ENCODE peak calls at places on chromosomes 16 and 17, in four cellular contexts. Z, H, F and J are unnamed samples.

GRCh38 chr17:40548982-40549680 is 16.1 kb downstream of the CCR7 start:
- DNase-seq in Z (no peak), H (no peak), F (peak; percentile 70), J (no peak)

GRCh38 chr17:28875856-28876564 is 21.2 kb downstream of the ERAL1 start:
- DNase-seq in Z (no peak), H (no peak), F (no peak), J (no peak)

GRCh38 chr17:8837438-8838075 is 29.9 kb downstream of the PIK3R6 start:
- DNase-seq in Z (peak; percentile 65), H (no peak), F (no peak), J (no peak)

GRCh38 chr17:43211480-43212402 is at the start of gene TMEM106A:
- DNase-seq in Z (peak; percentile 90), H (peak; percentile 90), F (peak; percentile 93), J (peak; percentile 87)

GRCh38 chr16:194516-194915 is 14.3 kb downstream of the HBQ1 start:
- DNase-seq in Z (no peak), H (no peak), F (no peak), J (no peak)

GRCh38 chr16:83995756-83996155 is 27.7 kb downstream of the NECAB2 start:
- DNase-seq in Z (no peak), H (peak; percentile 35), F (no peak), J (no peak)

GRCh38 chr16:81424761-81425160 is 19.8 kb upstream of the CMIP start:
- DNase-seq in Z (no peak), H (no peak), F (no peak), J (no peak)

GRCh38 chr17:57091186-57091618 is 6.2 kb downstream of the AKAP1 start:
- DNase-seq in Z (no peak), H (peak; percentile 74), F (peak; percentile 86), J (no peak)

GRCh38 chr16:31005350-31006085 is 4.9 kb downstream of the STX1B start:
- DNase-seq in Z (no peak), H (no peak), F (no peak), J (no peak)

GRCh38 chr16:73052441-73053030 is 4.6 kb upstream of the ZFHX3 start:
- DNase-seq in Z (no peak), H (no peak), F (no peak), J (no peak)

GRCh38 chr16:56682703-56683397 is 580 bp downstream of the MT1X start:
- DNase-seq in Z (peak; percentile 53), H (no peak), F (peak; percentile 75), J (no peak)

GRCh38 chr16:20675488-20676267 is 21.8 kb downstream of the ACSM1 start:
- DNase-seq in Z (peak; percentile 33), H (no peak), F (peak; percentile 61), J (peak; percentile 44)

GRCh38 chr17:18064053-18064452 is 23.7 kb upstream of the DRG2 start:
- DNase-seq in Z (no peak), H (no peak), F (no peak), J (no peak)

GRCh38 chr16:68539704-68540370 is 746 bp downstream of the ZFP90 start:
- DNase-seq in Z (peak; percentile 35), H (no peak), F (peak; percentile 59), J (no peak)

GRCh38 chr16:86499889-86500707 is 10.2 kb upstream of the FOXF1 start:
- DNase-seq in Z (no peak), H (no peak), F (no peak), J (no peak)

GRCh38 chr17:39722104-39722503 is 8.2 kb downstream of the MIEN1 start:
- DNase-seq in Z (no peak), H (peak; percentile 28), F (no peak), J (no peak)

GRCh38 chr16:12531937-12532336 is 271.8 kb downstream of the CPPED1 start:
- DNase-seq in Z (no peak), H (no peak), F (no peak), J (no peak)

GRCh38 chr17:82804442-82805191 is 35.2 kb downstream of the ZNF750 start:
- DNase-seq in Z (no peak), H (peak; percentile 80), F (peak; percentile 97), J (peak; percentile 49)

GRCh38 chr16:2919511-2920255 is 8.0 kb downstream of the FLYWCH1 start:
- DNase-seq in Z (no peak), H (peak; percentile 70), F (peak; percentile 74), J (no peak)

GRCh38 chr17:44416558-44417289 is 27.3 kb upstream of the ITGA2B start:
- DNase-seq in Z (no peak), H (no peak), F (no peak), J (no peak)

GRCh38 chr17:63822537-63822936 is 4.7 kb upstream of the PSMC5 start:
- DNase-seq in Z (no peak), H (no peak), F (no peak), J (no peak)

GRCh38 chr17:61076649-61077048 is 323.0 kb upstream of the TBX2 start:
- DNase-seq in Z (no peak), H (no peak), F (no peak), J (no peak)

GRCh38 chr17:68301438-68301959 is 10.2 kb downstream of the ARSG start:
- DNase-seq in Z (no peak), H (no peak), F (no peak), J (no peak)

GRCh38 chr16:25690563-25691143 is 1.1 kb upstream of the HS3ST4 start:
- DNase-seq in Z (no peak), H (no peak), F (no peak), J (no peak)

GRCh38 chr17:28033972-28034714 is 8.3 kb upstream of the NLK start:
- DNase-seq in Z (no peak), H (no peak), F (no peak), J (no peak)

GRCh38 chr16:69012906-69013305 is 92.5 kb upstream of the HAS3 start:
- DNase-seq in Z (no peak), H (no peak), F (no peak), J (no peak)

GRCh38 chr17:2690165-2691068 is 21.1 kb downstream of the CLUH start:
- DNase-seq in Z (peak; percentile 40), H (peak; percentile 34), F (no peak), J (no peak)

GRCh38 chr16:35565626-35566025 is 2106.2 kb downstream of the TP53TG3F start:
- DNase-seq in Z (no peak), H (no peak), F (no peak), J (no peak)

GRCh38 chr17:71032746-71033273 is 863.5 kb downstream of the KCNJ2 start:
- DNase-seq in Z (no peak), H (no peak), F (no peak), J (no peak)

GRCh38 chr16:71746442-71747046 is 22.0 kb upstream of the PHLPP2 start:
- DNase-seq in Z (no peak), H (no peak), F (no peak), J (no peak)

GRCh38 chr16:17101646-17102045 is 369.1 kb downstream of the XYLT1 start:
- DNase-seq in Z (no peak), H (no peak), F (no peak), J (no peak)

GRCh38 chr17:35892091-35892637 is 12.0 kb upstream of the CCL5 start:
- DNase-seq in Z (no peak), H (no peak), F (no peak), J (no peak)

GRCh38 chr17:42281571-42282096 is 5.4 kb upstream of the STAT5B start:
- DNase-seq in Z (peak; percentile 84), H (peak; percentile 38), F (no peak), J (no peak)

GRCh38 chr17:56785396-56785795 is 48.3 kb downstream of the C17orf67 start:
- DNase-seq in Z (no peak), H (no peak), F (no peak), J (no peak)

GRCh38 chr17:30517786-30518185 is 40.6 kb downstream of the GOSR1 start:
- DNase-seq in Z (no peak), H (no peak), F (no peak), J (no peak)

GRCh38 chr16:56672761-56673536 is 3.3 kb downstream of the MT1H start:
- DNase-seq in Z (no peak), H (no peak), F (no peak), J (no peak)

DNA sequence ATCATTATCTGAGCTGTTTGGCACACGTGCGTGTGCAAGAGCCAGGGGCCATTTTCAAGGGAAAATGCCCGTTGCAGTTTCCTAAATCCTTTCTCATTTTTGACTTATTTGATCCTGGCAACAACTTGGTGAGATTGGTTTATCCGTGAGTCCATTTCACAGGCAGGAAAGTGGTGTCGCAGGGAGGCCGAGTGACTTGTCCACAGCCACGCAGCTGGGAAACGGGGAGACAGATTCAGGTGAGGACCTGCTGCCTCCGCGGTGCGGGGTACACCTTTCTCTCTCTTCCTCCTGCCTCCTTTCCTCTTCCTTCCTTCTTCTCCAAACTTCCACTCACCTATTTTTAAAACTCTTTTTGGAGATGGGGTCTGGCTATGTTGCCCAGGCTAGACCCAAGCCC is 46.3 kb upstream of the ZCCHC14 start:
- DNase-seq in Z (no peak), H (peak; percentile 37), F (no peak), J (no peak)
- H3K27ac ChIP-seq in Z (no peak overlapping the region), H (no peak overlapping the region), F (no peak overlapping the region), J (peak overlapping the region; percentile 80)

DNA sequence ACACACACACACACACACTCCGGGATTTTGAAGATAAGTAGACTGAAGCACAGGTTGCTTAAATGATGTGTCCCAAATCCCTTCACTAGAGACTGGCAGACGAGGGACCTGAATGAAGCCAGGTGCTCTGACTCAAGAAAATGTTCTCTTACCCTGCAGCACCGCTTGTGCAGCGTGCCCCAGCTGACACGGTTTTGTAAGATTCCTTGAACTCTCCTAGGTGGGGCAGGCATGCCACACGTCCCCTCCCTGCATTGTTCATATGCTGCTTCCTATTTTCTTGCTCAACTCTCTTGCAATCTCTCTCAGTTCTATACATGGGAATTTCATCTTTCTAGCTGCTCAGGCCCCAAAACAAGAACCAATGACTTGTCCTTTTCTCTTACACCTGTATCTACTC is 22.1 kb upstream of the HNF1B start:
- DNase-seq in Z (no peak), H (no peak), F (no peak), J (no peak)
- H3K4me1 ChIP-seq in Z (no peaks in the 10 kb centered on the region), H (no peaks in the 10 kb centered on the region), F (no peaks in the 10 kb centered on the region), J (peaks cover 10% of the 10 kb centered on the region)

GRCh38 chr16:67235816-67236547 is 9.1 kb downstream of the TMEM208 start:
- DNase-seq in Z (no peak), H (no peak), F (no peak), J (no peak)
- H3K27ac ChIP-seq in Z (no peak overlapping the region), H (no peak overlapping the region), F (no peak overlapping the region), J (no peak overlapping the region)

DNA sequence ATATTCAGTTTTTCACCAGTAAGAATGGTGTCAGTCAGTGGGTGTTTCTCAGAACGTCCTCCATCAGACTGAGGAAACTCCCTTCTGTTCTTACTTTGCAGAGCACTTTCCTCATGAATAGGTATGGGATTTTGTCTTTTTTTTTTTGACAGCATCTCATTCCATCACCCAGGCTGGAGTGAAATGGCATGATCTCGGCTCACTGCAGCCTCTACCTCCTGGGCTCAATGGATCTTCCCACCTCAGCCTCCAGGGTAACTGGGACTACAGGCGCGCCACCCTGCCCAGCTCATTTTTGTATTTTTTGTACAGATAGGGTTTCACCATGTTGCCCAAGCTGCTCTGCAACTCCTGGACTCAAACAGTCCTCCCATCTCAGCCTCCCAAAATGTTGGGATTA is 130.3 kb downstream of the ZNF778 start:
- DNase-seq in Z (no peak), H (no peak), F (no peak), J (peak; percentile 1)
- H3K4me1 ChIP-seq in Z (peaks cover 36% of the 10 kb centered on the region), H (no peaks in the 10 kb centered on the region), F (peaks cover 15% of the 10 kb centered on the region), J (peaks cover 11% of the 10 kb centered on the region)

GRCh38 chr17:77875051-77875780 is 83.3 kb upstream of the TNRC6C start:
- DNase-seq in Z (no peak), H (peak; percentile 29), F (no peak), J (no peak)
- H3K27ac ChIP-seq in Z (no peak overlapping the region), H (no peak overlapping the region), F (no peak overlapping the region), J (peak overlapping the region; percentile 10)

GRCh38 chr17:58530655-58531054 is 16.2 kb upstream of the MTMR4 start:
- DNase-seq in Z (no peak), H (no peak), F (no peak), J (no peak)
- H3K4me1 ChIP-seq in Z (no peaks in the 10 kb centered on the region), H (no peaks in the 10 kb centered on the region), F (peaks cover 28% of the 10 kb centered on the region), J (peaks cover 60% of the 10 kb centered on the region)